ENCODE peak calls at places on chromosome 1, in four cellular contexts. One of them, this sample, is unnamed.

GRCh38 chr1:243742814-243743213 is 107.2 kb downstream of the AKT3 start:
- DNase-seq in SK-N-SH: no peak
- DNase-seq in K562: no peak
- DNase-seq in HCT116: no peak
- DNase-seq in this sample: no peak

GRCh38 chr1:9371391-9371935 is 78.8 kb downstream of the SPSB1 start:
- DNase-seq in SK-N-SH: peak; percentile 64
- DNase-seq in HCT116: no peak
- DNase-seq in K562: no peak
- DNase-seq in this sample: no peak

GRCh38 chr1:216095400-216095799 is 327.8 kb downstream of the USH2A start:
- DNase-seq in SK-N-SH: no peak
- DNase-seq in HCT116: no peak
- DNase-seq in K562: no peak
- DNase-seq in this sample: peak; percentile 6

GRCh38 chr1:2556277-2557145 is at the start of gene TNFRSF14:
- DNase-seq in HCT116: no peak
- DNase-seq in K562: peak; percentile 43
- DNase-seq in SK-N-SH: no peak
- DNase-seq in this sample: no peak

GRCh38 chr1:164770149-164770529 is 211.2 kb downstream of the PBX1 start:
- DNase-seq in K562: peak; percentile 25
- DNase-seq in HCT116: no peak
- DNase-seq in SK-N-SH: no peak
- DNase-seq in this sample: no peak

GRCh38 chr1:236734141-236734765 is 48.0 kb downstream of the ACTN2 start:
- DNase-seq in SK-N-SH: no peak
- DNase-seq in K562: no peak
- DNase-seq in HCT116: no peak
- DNase-seq in this sample: no peak

GRCh38 chr1:41382531-41383090 is 21.4 kb downstream of the FOXO6 start:
- DNase-seq in SK-N-SH: peak; percentile 77
- DNase-seq in K562: no peak
- DNase-seq in HCT116: peak; percentile 22
- DNase-seq in this sample: no peak

GRCh38 chr1:167454304-167454928 is 63.9 kb downstream of the CD247 start:
- DNase-seq in K562: no peak
- DNase-seq in HCT116: no peak
- DNase-seq in SK-N-SH: no peak
- DNase-seq in this sample: no peak

GRCh38 chr1:145784409-145784808 is 39.5 kb downstream of the RNF115 start:
- DNase-seq in HCT116: no peak
- DNase-seq in K562: no peak
- DNase-seq in SK-N-SH: no peak
- DNase-seq in this sample: no peak

GRCh38 chr1:233615571-233615970 is 1.7 kb downstream of the KCNK1 start:
- DNase-seq in K562: no peak
- DNase-seq in SK-N-SH: peak; percentile 21
- DNase-seq in HCT116: no peak
- DNase-seq in this sample: no peak

GRCh38 chr1:86965012-86965826 is 50.8 kb downstream of the HS2ST1 start:
- DNase-seq in K562: peak; percentile 24
- DNase-seq in SK-N-SH: peak; percentile 40
- DNase-seq in HCT116: peak; percentile 23
- DNase-seq in this sample: peak; percentile 43

GRCh38 chr1:201254625-201255469 is 28.5 kb upstream of the PKP1 start:
- DNase-seq in K562: peak; percentile 91
- DNase-seq in SK-N-SH: peak; percentile 97
- DNase-seq in HCT116: peak; percentile 27
- DNase-seq in this sample: peak; percentile 93

GRCh38 chr1:30770150-30770549 is 12.6 kb upstream of the LAPTM5 start:
- DNase-seq in HCT116: no peak
- DNase-seq in SK-N-SH: no peak
- DNase-seq in K562: no peak
- DNase-seq in this sample: no peak

GRCh38 chr1:230855886-230856285 is 12.4 kb downstream of the C1orf198 start:
- DNase-seq in HCT116: no peak
- DNase-seq in K562: peak; percentile 31
- DNase-seq in SK-N-SH: no peak
- DNase-seq in this sample: no peak

GRCh38 chr1:7576946-7577657 is 194.0 kb upstream of the VAMP3 start:
- DNase-seq in K562: peak; percentile 51
- DNase-seq in HCT116: peak; percentile 16
- DNase-seq in SK-N-SH: no peak
- DNase-seq in this sample: peak; percentile 42

GRCh38 chr1:41407666-41408252 is 46.5 kb downstream of the FOXO6 start:
- DNase-seq in HCT116: no peak
- DNase-seq in K562: no peak
- DNase-seq in SK-N-SH: no peak
- DNase-seq in this sample: no peak

GRCh38 chr1:225911207-225912130 is 12.6 kb downstream of the PYCR2 start:
- DNase-seq in SK-N-SH: peak; percentile 0
- DNase-seq in HCT116: peak; percentile 34
- DNase-seq in K562: no peak
- DNase-seq in this sample: no peak

GRCh38 chr1:116256875-116257823 is 115.9 kb upstream of the ATP1A1 start:
- DNase-seq in HCT116: no peak
- DNase-seq in SK-N-SH: no peak
- DNase-seq in K562: no peak
- DNase-seq in this sample: no peak

GRCh38 chr1:104294259-104294658 is 544.6 kb downstream of the AMY1C start:
- DNase-seq in HCT116: no peak
- DNase-seq in K562: no peak
- DNase-seq in SK-N-SH: peak; percentile 37
- DNase-seq in this sample: no peak

GRCh38 chr1:10212476-10212875 is 2.1 kb downstream of the KIF1B start:
- DNase-seq in K562: no peak
- DNase-seq in HCT116: no peak
- DNase-seq in SK-N-SH: no peak
- DNase-seq in this sample: no peak

GRCh38 chr1:232558974-232559373 is 71.0 kb downstream of the SIPA1L2 start:
- DNase-seq in HCT116: no peak
- DNase-seq in SK-N-SH: no peak
- DNase-seq in K562: no peak
- DNase-seq in this sample: no peak

GRCh38 chr1:234631721-234632125 is 21.7 kb upstream of the IRF2BP2 start:
- DNase-seq in HCT116: no peak
- DNase-seq in K562: no peak
- DNase-seq in SK-N-SH: no peak
- DNase-seq in this sample: no peak

GRCh38 chr1:19786988-19787423 is 12.7 kb downstream of the TMCO4 start:
- DNase-seq in HCT116: no peak
- DNase-seq in K562: no peak
- DNase-seq in SK-N-SH: no peak
- DNase-seq in this sample: peak; percentile 54

GRCh38 chr1:11473635-11474034 is 5.3 kb upstream of the DISP3 start:
- DNase-seq in HCT116: no peak
- DNase-seq in SK-N-SH: no peak
- DNase-seq in K562: peak; percentile 71
- DNase-seq in this sample: peak; percentile 64

GRCh38 chr1:6373961-6374720 is 19.4 kb downstream of the ACOT7 start:
- DNase-seq in K562: no peak
- DNase-seq in SK-N-SH: no peak
- DNase-seq in HCT116: no peak
- DNase-seq in this sample: no peak

GRCh38 chr1:236287757-236288619 is 6.2 kb upstream of the ERO1B start:
- DNase-seq in SK-N-SH: peak; percentile 33
- DNase-seq in K562: peak; percentile 84
- DNase-seq in HCT116: no peak
- DNase-seq in this sample: peak; percentile 99

GRCh38 chr1:85579619-85580018 is 942 bp upstream of the CCN1 start:
- DNase-seq in SK-N-SH: no peak
- DNase-seq in K562: no peak
- DNase-seq in HCT116: no peak
- DNase-seq in this sample: no peak

GRCh38 chr1:23699280-23700179 is 7.9 kb downstream of the RPL11 start:
- DNase-seq in HCT116: no peak
- DNase-seq in SK-N-SH: no peak
- DNase-seq in K562: no peak
- DNase-seq in this sample: no peak

GRCh38 chr1:8040586-8040985 is 14.5 kb upstream of the ERRFI1 start:
- DNase-seq in HCT116: peak; percentile 99
- DNase-seq in K562: peak; percentile 32
- DNase-seq in SK-N-SH: no peak
- DNase-seq in this sample: peak; percentile 83

GRCh38 chr1:169745015-169745861 is 11.4 kb upstream of the SELE start:
- DNase-seq in SK-N-SH: no peak
- DNase-seq in HCT116: no peak
- DNase-seq in K562: no peak
- DNase-seq in this sample: no peak
- TF ChIP-seq JUND in SK-N-SH: peak; percentile 35
- TF ChIP-seq JUND in HCT116: no peak
- TF ChIP-seq JUND in K562: no peak
- TF ChIP-seq JUND in this sample: no peak

GRCh38 chr1:245749053-245749452 is 594.3 kb downstream of the KIF26B start:
- DNase-seq in K562: no peak
- DNase-seq in SK-N-SH: no peak
- DNase-seq in HCT116: no peak
- DNase-seq in this sample: no peak

GRCh38 chr1:245751111-245751510 is 596.3 kb downstream of the KIF26B start:
- DNase-seq in HCT116: no peak
- DNase-seq in SK-N-SH: no peak
- DNase-seq in K562: no peak
- DNase-seq in this sample: no peak

GRCh38 chr1:245751671-245752070 is 596.9 kb downstream of the KIF26B start:
- DNase-seq in K562: no peak
- DNase-seq in HCT116: no peak
- DNase-seq in SK-N-SH: peak; percentile 74
- DNase-seq in this sample: no peak

GRCh38 chr1:245752551-245752950 is 597.8 kb downstream of the KIF26B start:
- DNase-seq in HCT116: no peak
- DNase-seq in SK-N-SH: no peak
- DNase-seq in K562: no peak
- DNase-seq in this sample: no peak

DNA sequence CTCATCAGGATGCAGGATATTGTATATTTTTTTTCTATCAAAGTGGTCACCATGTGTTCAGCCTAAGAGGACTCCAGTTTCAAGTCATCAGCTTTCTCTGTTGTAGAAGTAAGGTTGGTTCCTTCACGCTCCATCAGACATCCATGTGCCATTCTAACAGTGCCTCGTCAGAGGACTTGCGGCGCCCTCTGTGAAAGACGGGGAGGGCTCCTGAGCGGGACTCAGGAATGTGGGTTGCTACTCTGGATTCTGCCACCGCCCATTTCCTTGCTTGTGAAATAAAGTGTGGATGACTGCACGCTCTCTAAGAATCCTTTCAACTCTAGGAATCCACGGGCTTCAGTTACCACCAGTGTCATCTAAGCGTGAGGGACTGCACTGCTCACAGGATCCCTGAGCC is 593.5 kb downstream of the KIF26B start:
- DNase-seq in SK-N-SH: no peak
- DNase-seq in K562: no peak
- DNase-seq in HCT116: no peak
- DNase-seq in this sample: no peak
- TF ChIP-seq JUND in SK-N-SH: no peak
- TF ChIP-seq JUND in K562: no peak
- TF ChIP-seq JUND in HCT116: no peak
- TF ChIP-seq JUND in this sample: no peak

DNA sequence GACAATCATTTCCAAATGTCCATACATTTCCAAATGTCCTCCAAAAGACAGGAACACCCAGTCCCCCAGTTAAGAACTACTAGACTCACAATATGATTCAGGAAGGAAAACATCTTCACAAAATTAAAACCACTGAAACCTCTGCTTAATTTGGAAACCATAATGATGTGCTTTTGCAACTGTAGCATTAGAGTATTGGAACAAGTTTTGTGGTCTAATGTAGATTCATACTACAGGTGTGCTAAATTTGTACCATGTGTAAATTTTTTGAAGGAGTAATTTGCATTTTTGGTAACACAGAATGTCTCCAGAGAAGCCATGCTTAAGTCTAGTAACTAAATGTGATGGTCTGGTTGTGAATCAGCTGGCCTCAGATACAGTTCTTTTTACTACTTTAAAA is 129.6 kb downstream of the DPYD start:
- DNase-seq in SK-N-SH: no peak
- DNase-seq in HCT116: no peak
- DNase-seq in K562: no peak
- DNase-seq in this sample: no peak
- TF ChIP-seq JUND in SK-N-SH: no peak
- TF ChIP-seq JUND in HCT116: no peak
- TF ChIP-seq JUND in K562: no peak
- TF ChIP-seq JUND in this sample: no peak

GRCh38 chr1:228377664-228378452 is 28.8 kb downstream of the TRIM11 start:
- DNase-seq in HCT116: no peak
- DNase-seq in SK-N-SH: no peak
- DNase-seq in K562: no peak
- DNase-seq in this sample: no peak
- TF ChIP-seq JUND in HCT116: no peak
- TF ChIP-seq JUND in SK-N-SH: no peak
- TF ChIP-seq JUND in K562: no peak
- TF ChIP-seq JUND in this sample: no peak

GRCh38 chr1:82179162-82179561 is 378.4 kb downstream of the ADGRL2 start:
- DNase-seq in K562: no peak
- DNase-seq in HCT116: no peak
- DNase-seq in SK-N-SH: no peak
- DNase-seq in this sample: no peak

GRCh38 chr1:82185084-82185483 is 384.4 kb downstream of the ADGRL2 start:
- DNase-seq in SK-N-SH: no peak
- DNase-seq in K562: no peak
- DNase-seq in HCT116: no peak
- DNase-seq in this sample: no peak
- TF ChIP-seq JUND in SK-N-SH: no peak
- TF ChIP-seq JUND in K562: no peak
- TF ChIP-seq JUND in HCT116: no peak
- TF ChIP-seq JUND in this sample: no peak

GRCh38 chr1:156456625-156457465 is 43.7 kb downstream of the MEF2D start:
- DNase-seq in HCT116: peak; percentile 97
- DNase-seq in K562: peak; percentile 92
- DNase-seq in SK-N-SH: peak; percentile 96
- DNase-seq in this sample: peak; percentile 96

GRCh38 chr1:156451486-156452184 is 48.9 kb downstream of the MEF2D start:
- DNase-seq in SK-N-SH: no peak
- DNase-seq in K562: no peak
- DNase-seq in HCT116: no peak
- DNase-seq in this sample: no peak

GRCh38 chr1:156455362-156455761 is 45.2 kb downstream of the MEF2D start:
- DNase-seq in K562: no peak
- DNase-seq in SK-N-SH: no peak
- DNase-seq in HCT116: no peak
- DNase-seq in this sample: no peak

GRCh38 chr1:156448134-156448967 is 52.2 kb downstream of the MEF2D start:
- DNase-seq in K562: no peak
- DNase-seq in HCT116: no peak
- DNase-seq in SK-N-SH: no peak
- DNase-seq in this sample: no peak

DNA sequence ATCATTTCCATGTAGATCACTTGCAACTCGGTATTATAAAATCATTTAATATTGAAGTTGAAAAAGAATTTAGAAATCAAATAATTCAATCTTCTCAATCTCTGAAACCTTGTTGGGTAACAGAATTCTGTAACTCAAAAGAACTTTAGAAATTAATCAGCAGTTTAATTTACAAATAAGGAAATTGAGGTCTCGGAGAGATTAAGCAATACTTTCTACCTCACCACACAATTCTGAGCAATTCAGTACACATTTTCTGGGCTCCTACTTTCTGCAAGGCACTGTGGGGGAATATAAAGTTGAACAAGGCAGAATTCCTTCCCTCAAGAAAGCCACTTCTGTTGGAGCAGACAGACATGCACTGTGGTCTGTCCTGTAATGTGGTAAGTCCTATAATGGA is 47.7 kb downstream of the MEF2D start:
- DNase-seq in K562: no peak
- DNase-seq in HCT116: no peak
- DNase-seq in SK-N-SH: no peak
- DNase-seq in this sample: no peak
- TF ChIP-seq JUND in K562: no peak
- TF ChIP-seq JUND in HCT116: no peak
- TF ChIP-seq JUND in SK-N-SH: no peak
- TF ChIP-seq JUND in this sample: no peak

This sample was measured in T47D.